ENCODE peak calls at places on chromosomes 11 and 22, in six cellular contexts. I is HCT116, W is K562, L is H1, S is HepG2, X is SK-N-SH. U is an unnamed sample.

GRCh38 chr22:39236321-39237275 is 8.2 kb downstream of the PDGFB start:
- DNase-seq in X (no peak), L (no peak), W (peak), S (no peak), I (no peak), U (no peak)

GRCh38 chr22:42202048-42202447 is 68.4 kb downstream of the TCF20 start:
- DNase-seq in W (no peak), I (no peak), X (no peak), S (no peak), L (no peak), U (no peak)

GRCh38 chr22:48653306-48653705 is 1174.4 kb downstream of the BRD1 start:
- DNase-seq in X (no peak), I (no peak), S (no peak), L (no peak), W (no peak), U (no peak)

GRCh38 chr11:65854161-65854592 is 3.8 kb downstream of the CFL1 start:
- DNase-seq in I (no peak), W (no peak), X (peak), S (peak), L (no peak), U (no peak)

GRCh38 chr11:134332189-134332631 is 422 bp downstream of the GLB1L2 start:
- DNase-seq in W (peak), S (no peak), I (no peak), L (no peak), X (peak), U (no peak)

GRCh38 chr11:68471360-68472340 is 11.1 kb downstream of the PPP6R3 start:
- DNase-seq in S (no peak), I (no peak), L (no peak), W (no peak), X (no peak), U (no peak)

GRCh38 chr11:113404859-113405430 is 17.4 kb downstream of the ANKK1 start:
- DNase-seq in X (no peak), W (no peak), S (no peak), L (no peak), I (no peak), U (no peak)

GRCh38 chr22:17870408-17870807 is 96.1 kb upstream of the BID start:
- DNase-seq in L (no peak), W (no peak), X (no peak), S (no peak), I (no peak), U (no peak)

GRCh38 chr11:121722431-121723256 is 269.9 kb upstream of the SORL1-AS1 start:
- DNase-seq in I (no peak), L (peak), W (no peak), S (peak), X (peak), U (no peak)

GRCh38 chr11:27209562-27210005 is 153.4 kb downstream of the CCDC34 start:
- DNase-seq in W (peak), S (peak), X (no peak), L (no peak), I (peak), U (peak)

GRCh38 chr11:58330861-58331260 is 28.0 kb downstream of the OR5B17 start:
- DNase-seq in S (no peak), W (no peak), L (no peak), I (no peak), X (no peak), U (no peak)

GRCh38 chr11:44789466-44789865 is 62.7 kb downstream of the TSPAN18 start:
- DNase-seq in L (no peak), I (no peak), X (no peak), S (no peak), W (no peak), U (no peak)

GRCh38 chr11:72848846-72849466 is 34.7 kb downstream of the ATG16L2 start:
- DNase-seq in X (peak), I (no peak), S (peak), W (no peak), L (no peak), U (peak)

GRCh38 chr22:17260950-17261349 is 41.7 kb upstream of the ADA2 start:
- DNase-seq in X (no peak), I (no peak), L (no peak), S (no peak), W (no peak), U (no peak)

GRCh38 chr11:4074266-4074665 is 20.3 kb upstream of the RRM1 start:
- DNase-seq in X (no peak), W (no peak), I (no peak), S (no peak), L (no peak), U (no peak)

GRCh38 chr22:41021039-41021654 is 70.0 kb downstream of the RBX1 start:
- DNase-seq in W (no peak), S (no peak), I (no peak), L (no peak), X (no peak), U (no peak)

GRCh38 chr22:48968201-48968959 is 859.3 kb downstream of the BRD1 start:
- DNase-seq in I (peak), W (peak), X (no peak), L (no peak), S (peak), U (no peak)

GRCh38 chr11:8260202-8260996 is 3.3 kb downstream of the LMO1 start:
- DNase-seq in X (no peak), W (no peak), S (no peak), L (no peak), I (no peak), U (no peak)

GRCh38 chr11:76424379-76424778 is 20.4 kb upstream of the EMSY start:
- DNase-seq in W (no peak), L (no peak), X (no peak), I (no peak), S (no peak), U (no peak)

GRCh38 chr11:6654281-6655019 is 1.2 kb downstream of the DCHS1 start:
- DNase-seq in S (peak), L (no peak), I (no peak), X (peak), W (no peak), U (no peak)

GRCh38 chr11:79262221-79262620 is 178.6 kb downstream of the TENM4 start:
- DNase-seq in X (no peak), I (no peak), W (no peak), L (no peak), S (no peak), U (no peak)

GRCh38 chr22:39789794-39790193 is 103.8 kb downstream of the ENTHD1 start:
- DNase-seq in L (no peak), S (no peak), W (no peak), I (no peak), X (no peak), U (no peak)

GRCh38 chr11:84396521-84396920 is 1110.4 kb upstream of the CCDC90B start:
- DNase-seq in L (no peak), W (no peak), I (no peak), X (no peak), S (no peak), U (no peak)

GRCh38 chr22:46367707-46368191 is 32.2 kb downstream of the TRMU start:
- DNase-seq in X (peak), I (peak), L (peak), S (peak), W (peak), U (peak)

GRCh38 chr11:93166867-93167266 is 30.9 kb downstream of the SLC36A4 start:
- DNase-seq in S (no peak), W (no peak), L (no peak), X (no peak), I (no peak), U (no peak)

GRCh38 chr11:12251651-12252560 is 125.5 kb upstream of the PARVA start:
- DNase-seq in X (no peak), W (no peak), L (no peak), I (no peak), S (no peak), U (no peak)

GRCh38 chr11:3161720-3162409 is 3.2 kb downstream of the OSBPL5 start:
- DNase-seq in S (no peak), W (no peak), X (peak), I (no peak), L (no peak), U (no peak)

GRCh38 chr11:112751763-112752162 is 209.5 kb upstream of the NCAM1 start:
- DNase-seq in I (no peak), X (no peak), S (no peak), L (no peak), W (no peak), U (no peak)

GRCh38 chr11:130371004-130371590 is 56.4 kb upstream of the ZBTB44 start:
- DNase-seq in I (no peak), S (no peak), L (no peak), X (no peak), W (no peak), U (no peak)

GRCh38 chr11:117490019-117490679 is 162.5 kb downstream of the CEP164 start:
- DNase-seq in S (no peak), I (no peak), X (peak), W (no peak), L (no peak), U (no peak)

GRCh38 chr11:115052601-115053000 is 374.3 kb downstream of the NXPE2 start:
- DNase-seq in S (no peak), W (no peak), L (no peak), X (no peak), I (no peak), U (no peak)

GRCh38 chr11:60710482-60710881 is 11.1 kb downstream of the MS4A8 start:
- DNase-seq in I (no peak), X (no peak), L (no peak), S (no peak), W (no peak), U (no peak)

GRCh38 chr22:39309881-39310714 is 9.3 kb downstream of the RPL3 start:
- DNase-seq in L (no peak), I (no peak), X (no peak), W (no peak), S (no peak), U (no peak)

GRCh38 chr11:6315811-6316425 is 4.4 kb downstream of the CAVIN3 start:
- DNase-seq in W (peak), I (peak), X (peak), L (no peak), S (peak), U (no peak)

GRCh38 chr11:76048763-76049162 is 157.5 kb downstream of the WNT11 start:
- DNase-seq in X (no peak), I (peak), S (no peak), L (no peak), W (no peak), U (no peak)

GRCh38 chr11:1871531-1871930 is 18.6 kb downstream of the LSP1 start:
- DNase-seq in X (no peak), I (no peak), L (no peak), W (no peak), S (no peak), U (no peak)
- H3K4me3 ChIP-seq in X (no peak), I (no peak), L (no peak), W (no peak), S (no peak), U (no peak)

GRCh38 chr11:1531961-1532586 is 40.0 kb downstream of the DUSP8 start:
- DNase-seq in S (no peak), X (no peak), I (no peak), L (no peak), W (no peak), U (no peak)
- TF ChIP-seq SIN3A in S (no peak), X (no peak), I (no peak), L (no peak), W (no peak), U (no peak)

DNA sequence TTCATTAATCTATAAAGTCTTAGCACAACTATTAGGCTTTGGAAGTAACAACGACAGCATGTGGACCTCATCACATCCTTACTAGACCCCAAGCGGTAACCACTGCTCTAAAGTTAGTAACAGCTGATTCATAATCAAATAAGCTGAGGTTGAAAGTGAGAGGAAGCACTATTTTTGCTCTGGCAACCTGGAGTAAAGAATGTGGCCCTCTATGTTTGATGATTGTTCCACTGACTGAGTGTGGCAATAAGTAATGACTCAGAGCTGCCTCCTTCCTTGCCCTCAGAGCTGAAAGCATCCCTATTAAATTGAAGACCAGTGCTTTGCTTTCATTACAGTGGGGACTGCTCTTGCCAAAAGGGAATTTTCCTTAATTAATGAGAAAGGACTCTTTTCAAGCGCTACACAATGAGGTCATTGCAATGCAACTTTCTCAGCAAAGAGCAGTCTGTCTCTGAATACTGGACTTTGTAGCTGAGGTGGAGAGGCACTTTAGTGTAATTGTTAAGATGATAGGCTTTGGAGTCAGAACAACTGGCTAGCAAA is 906.1 kb upstream of the RAG2 start:
- DNase-seq in W (no peak), L (no peak), S (no peak), I (no peak), X (no peak), U (peak)
- H3K4me3 ChIP-seq in W (no peak), L (no peak), S (no peak), I (no peak), X (no peak), U (no peak)

GRCh38 chr11:120521176-120521575 is 9.6 kb downstream of the GRIK4 start:
- DNase-seq in X (no peak), I (no peak), S (no peak), W (no peak), L (no peak), U (no peak)

GRCh38 chr11:120524536-120525085 is 13.1 kb downstream of the GRIK4 start:
- DNase-seq in S (no peak), W (no peak), I (no peak), X (no peak), L (no peak), U (no peak)

GRCh38 chr11:120522736-120523135 is 11.2 kb downstream of the GRIK4 start:
- DNase-seq in I (no peak), W (no peak), S (no peak), X (no peak), L (no peak), U (no peak)

GRCh38 chr11:120522021-120522420 is 10.5 kb downstream of the GRIK4 start:
- DNase-seq in X (no peak), S (no peak), I (no peak), W (no peak), L (no peak), U (no peak)

GRCh38 chr11:120523196-120523595 is 11.6 kb downstream of the GRIK4 start:
- DNase-seq in W (no peak), X (no peak), L (no peak), I (no peak), S (no peak), U (no peak)
- TF ChIP-seq SIN3A in W (no peak), X (no peak), L (no peak), I (no peak), S (no peak), U (no peak)

GRCh38 chr11:17718015-17718414 is 1.4 kb upstream of the MYOD1 start:
- DNase-seq in L (no peak), I (no peak), S (no peak), X (no peak), W (no peak), U (no peak)

GRCh38 chr11:17720796-17721171 is 1.4 kb downstream of the MYOD1 start:
- DNase-seq in L (no peak), I (no peak), S (no peak), W (no peak), X (peak), U (no peak)

GRCh38 chr11:17718510-17718962 is 835 bp upstream of the MYOD1 start:
- DNase-seq in X (no peak), L (no peak), S (no peak), I (no peak), W (no peak), U (no peak)

GRCh38 chr11:17719940-17720795 is 797 bp downstream of the MYOD1 start:
- DNase-seq in X (peak), W (no peak), L (no peak), I (no peak), S (no peak), U (no peak)

DNA sequence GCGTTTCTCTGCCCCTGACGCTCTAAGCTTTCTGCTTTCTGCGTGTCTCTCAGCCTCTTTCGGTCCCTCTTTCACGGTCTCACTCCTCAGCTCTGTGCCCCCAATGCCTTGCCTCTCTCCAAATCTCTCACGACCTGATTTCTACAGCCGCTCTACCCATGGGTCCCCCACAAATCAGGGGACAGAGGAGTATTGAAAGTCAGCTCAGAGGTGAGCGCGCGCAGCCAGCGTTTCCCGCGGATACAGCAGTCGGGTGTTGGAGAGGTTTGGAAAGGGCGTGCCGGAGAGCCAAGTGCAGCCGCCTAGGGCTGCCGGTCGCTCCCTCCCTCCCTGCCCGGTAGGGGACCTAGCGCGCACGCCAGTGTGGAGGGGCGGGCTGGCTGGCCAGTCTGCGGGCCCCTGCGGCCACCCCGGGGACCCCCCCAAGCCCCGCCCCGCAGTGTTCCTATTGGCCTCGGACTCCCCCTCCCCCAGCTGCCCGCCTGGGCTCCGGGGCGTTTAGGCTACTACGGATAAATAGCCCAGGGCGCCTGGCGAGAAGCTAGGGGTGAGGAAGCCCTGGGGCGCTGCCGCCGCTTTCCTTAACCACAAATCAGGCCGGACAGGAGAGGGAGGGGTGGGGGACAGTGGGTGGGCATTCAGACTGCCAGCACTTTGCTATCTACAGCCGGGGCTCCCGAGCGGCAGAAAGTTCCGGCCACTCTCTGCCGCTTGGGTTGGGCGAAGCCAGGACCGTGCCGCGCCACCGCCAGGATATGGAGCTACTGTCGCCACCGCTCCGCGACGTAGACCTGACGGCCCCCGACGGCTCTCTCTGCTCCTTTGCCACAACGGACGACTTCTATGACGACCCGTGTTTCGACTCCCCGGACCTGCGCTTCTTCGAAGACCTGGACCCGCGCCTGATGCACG is at the start of gene MYOD1:
- DNase-seq in X (peak), I (no peak), S (no peak), L (no peak), W (no peak), U (no peak)
- H3K4me3 ChIP-seq in X (no peak), I (no peak), S (no peak), L (peak), W (no peak), U (no peak)

GRCh38 chr11:119324124-119324665 is 7.3 kb upstream of the MCAM start:
- DNase-seq in S (no peak), X (no peak), W (no peak), I (no peak), L (no peak), U (no peak)

GRCh38 chr11:119320593-119321524 is 3.9 kb upstream of the MCAM start:
- DNase-seq in S (no peak), L (no peak), W (peak), I (no peak), X (no peak), U (no peak)

GRCh38 chr11:119322921-119323531 is 6.1 kb upstream of the MCAM start:
- DNase-seq in S (no peak), L (no peak), X (no peak), I (no peak), W (no peak), U (no peak)

GRCh38 chr11:119322360-119322739 is 5.4 kb upstream of the MCAM start:
- DNase-seq in I (no peak), X (no peak), L (no peak), S (no peak), W (no peak), U (no peak)

DNA sequence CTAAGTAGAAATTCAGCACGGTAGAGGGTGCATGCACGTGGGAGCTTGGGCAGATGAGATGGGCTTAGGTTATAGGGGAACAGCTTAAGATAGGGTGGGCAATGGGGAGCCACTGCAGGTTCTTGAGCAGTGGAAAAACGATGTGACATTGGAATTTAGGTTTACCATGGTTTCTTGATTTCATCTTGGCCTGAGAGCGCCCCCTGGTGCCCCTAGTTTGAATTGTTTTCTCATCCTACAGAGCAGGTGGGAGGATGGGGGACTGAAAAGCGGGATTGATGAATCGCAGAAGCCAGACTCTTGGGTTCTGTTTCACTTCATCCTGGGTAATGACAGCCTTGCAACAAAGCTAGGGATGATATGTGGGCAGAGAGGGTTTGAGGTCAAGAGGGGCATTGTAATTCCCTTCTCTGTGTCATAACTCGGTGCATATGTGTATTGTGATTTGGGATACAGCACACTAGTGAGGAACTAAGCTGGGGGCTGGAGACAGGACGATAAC is 6.7 kb upstream of the MCAM start:
- DNase-seq in I (peak), S (peak), X (peak), W (peak), L (no peak), U (peak)
- TF ChIP-seq SIN3A in I (no peak), S (no peak), X (peak), W (no peak), L (no peak), U (no peak)

DNA sequence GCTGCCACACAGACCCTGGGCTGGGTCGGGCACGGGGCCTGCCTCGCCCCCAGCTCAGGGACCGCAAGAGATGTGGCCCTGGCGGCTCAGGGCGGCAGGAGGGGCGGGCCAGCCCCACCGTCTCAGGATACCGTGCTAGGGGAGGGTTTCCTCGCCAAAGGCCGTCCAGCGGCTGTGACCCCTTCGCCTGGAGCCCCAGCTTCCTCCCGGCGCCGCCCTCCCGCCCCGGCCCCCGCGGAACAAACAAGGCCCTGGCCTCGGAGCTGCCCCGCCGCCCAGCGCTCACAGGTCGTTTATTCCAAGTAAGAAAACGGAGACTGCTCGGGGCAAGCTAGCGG is 543 bp upstream of the AP2A2 start:
- DNase-seq in X (no peak), L (no peak), W (peak), S (no peak), I (no peak), U (no peak)
- H3K4me3 ChIP-seq in X (peak), L (no peak), W (peak), S (peak), I (peak), U (peak)

DNA sequence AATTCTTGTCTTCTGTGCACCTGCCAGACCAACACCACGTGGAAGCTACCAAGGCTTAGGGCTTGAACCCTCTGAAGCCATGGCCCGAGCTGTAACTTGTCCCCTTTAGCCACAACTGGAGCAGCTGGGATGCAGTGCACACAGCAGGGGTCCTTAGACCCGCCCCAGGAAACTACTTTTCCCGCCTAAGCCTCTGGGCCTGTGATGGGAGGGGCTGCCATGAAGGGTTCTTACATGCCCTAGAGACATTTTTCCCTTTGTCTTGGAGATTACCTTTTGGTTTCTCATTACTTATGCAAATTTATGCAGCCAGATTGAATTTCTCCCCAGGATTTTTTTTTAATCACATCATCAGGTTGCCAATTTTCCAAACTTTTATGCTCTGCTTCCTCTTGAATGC is 9.7 kb downstream of the PATE3 start:
- DNase-seq in I (no peak), S (no peak), X (no peak), W (no peak), L (peak), U (no peak)
- TF ChIP-seq SIN3A in I (no peak), S (no peak), X (no peak), W (no peak), L (no peak), U (no peak)